ENCODE peak calls at places on chromosome 2, in four cellular contexts. C is dorsolateral prefrontal cortex, S is tibial nerve, J is ascending aorta. P is an unnamed sample.

GRCh38 chr2:42602218-42602936 is 33.9 kb downstream of the MTA3 start:
- DNase-seq in C (no peak), S (no peak), J (no peak), P (no peak)

GRCh38 chr2:24635181-24635580 is 144.1 kb downstream of the NCOA1 start:
- DNase-seq in C (no peak), S (no peak), J (no peak), P (no peak)

GRCh38 chr2:201978988-201979387 is 54.7 kb upstream of the FZD7 start:
- DNase-seq in C (no peak), S (no peak), J (no peak), P (no peak)

GRCh38 chr2:163044116-163044515 is 205.5 kb upstream of the KCNH7 start:
- DNase-seq in C (no peak), S (no peak), J (no peak), P (no peak)

GRCh38 chr2:231554748-231555545 is 24.7 kb upstream of the NMUR1 start:
- DNase-seq in C (no peak), S (peak), J (peak), P (no peak)

GRCh38 chr2:61179701-61180639 is 18.0 kb downstream of the C2orf74 start:
- DNase-seq in C (no peak), S (no peak), J (peak), P (peak)

GRCh38 chr2:53053958-53054357 is 713.6 kb upstream of the CHAC2 start:
- DNase-seq in C (no peak), S (no peak), J (no peak), P (no peak)

GRCh38 chr2:30511122-30512083 is 64.4 kb downstream of the LCLAT1 start:
- DNase-seq in C (no peak), S (no peak), J (no peak), P (no peak)

GRCh38 chr2:207939342-207940108 is 85.8 kb downstream of the PLEKHM3 start:
- DNase-seq in C (no peak), S (no peak), J (no peak), P (no peak)

GRCh38 chr2:241901500-241902351 is 32.2 kb downstream of the RTP5 start:
- DNase-seq in C (no peak), S (no peak), J (peak), P (no peak)

GRCh38 chr2:99481941-99482340 is 7.9 kb downstream of the REV1 start:
- DNase-seq in C (no peak), S (no peak), J (no peak), P (no peak)

GRCh38 chr2:102049756-102050443 is 58.1 kb downstream of the IL1R2 start:
- DNase-seq in C (no peak), S (peak), J (peak), P (no peak)

GRCh38 chr2:172335731-172336130 is 91.7 kb upstream of the ITGA6 start:
- DNase-seq in C (no peak), S (no peak), J (no peak), P (no peak)

GRCh38 chr2:118058979-118059378 is 29.3 kb upstream of the INSIG2 start:
- DNase-seq in C (no peak), S (no peak), J (no peak), P (no peak)

GRCh38 chr2:60094450-60094929 is 459.0 kb downstream of the BCL11A start:
- DNase-seq in C (no peak), S (no peak), J (no peak), P (no peak)

GRCh38 chr2:190107409-190107808 is 44.9 kb upstream of the MSTN start:
- DNase-seq in C (no peak), S (no peak), J (no peak), P (no peak)

GRCh38 chr2:230614913-230615332 is 97.7 kb upstream of the CAB39 start:
- DNase-seq in C (no peak), S (no peak), J (no peak), P (no peak)

GRCh38 chr2:226299771-226300170 is 499.8 kb downstream of the IRS1 start:
- DNase-seq in C (no peak), S (no peak), J (no peak), P (no peak)

GRCh38 chr2:157990173-157990572 is 111.5 kb upstream of the UPP2 start:
- DNase-seq in C (no peak), S (no peak), J (no peak), P (no peak)

GRCh38 chr2:16034151-16034974 is 94.0 kb downstream of the MYCN start:
- DNase-seq in C (no peak), S (no peak), J (no peak), P (peak)

GRCh38 chr2:23669413-23670244 is 257.3 kb downstream of the ATAD2B start:
- DNase-seq in C (no peak), S (peak), J (peak), P (peak)

GRCh38 chr2:24359701-24360049 is 661 bp downstream of the ITSN2 start:
- DNase-seq in C (peak), S (peak), J (peak), P (no peak)

GRCh38 chr2:158999458-158999857 is 31.0 kb downstream of the TANC1 start:
- DNase-seq in C (no peak), S (no peak), J (no peak), P (no peak)

GRCh38 chr2:173607601-173608311 is 253.1 kb downstream of the CDCA7 start:
- DNase-seq in C (no peak), S (no peak), J (no peak), P (no peak)

GRCh38 chr2:127100261-127101047 is 6.5 kb downstream of the BIN1 start:
- DNase-seq in C (no peak), S (no peak), J (no peak), P (no peak)

GRCh38 chr2:166944909-166945308 is 56.6 kb downstream of the XIRP2 start:
- DNase-seq in C (no peak), S (no peak), J (no peak), P (no peak)

GRCh38 chr2:75241696-75242095 is 42.4 kb upstream of the TACR1 start:
- DNase-seq in C (no peak), S (no peak), J (no peak), P (no peak)
- H3K27ac ChIP-seq in C (no peak), S (no peak), J (no peak), P (no peak)

GRCh38 chr2:213149949-213150314 is 1.5 kb downstream of the IKZF2 start:
- DNase-seq in C (no peak), S (no peak), J (no peak), P (no peak)

GRCh38 chr2:213147550-213147949 is 3.9 kb downstream of the IKZF2 start:
- DNase-seq in C (no peak), S (no peak), J (no peak), P (no peak)

GRCh38 chr2:213149332-213149875 is 2.0 kb downstream of the IKZF2 start:
- DNase-seq in C (no peak), S (no peak), J (no peak), P (no peak)

GRCh38 chr2:213150315-213150951 is 979 bp downstream of the IKZF2 start:
- DNase-seq in C (no peak), S (no peak), J (no peak), P (no peak)

DNA sequence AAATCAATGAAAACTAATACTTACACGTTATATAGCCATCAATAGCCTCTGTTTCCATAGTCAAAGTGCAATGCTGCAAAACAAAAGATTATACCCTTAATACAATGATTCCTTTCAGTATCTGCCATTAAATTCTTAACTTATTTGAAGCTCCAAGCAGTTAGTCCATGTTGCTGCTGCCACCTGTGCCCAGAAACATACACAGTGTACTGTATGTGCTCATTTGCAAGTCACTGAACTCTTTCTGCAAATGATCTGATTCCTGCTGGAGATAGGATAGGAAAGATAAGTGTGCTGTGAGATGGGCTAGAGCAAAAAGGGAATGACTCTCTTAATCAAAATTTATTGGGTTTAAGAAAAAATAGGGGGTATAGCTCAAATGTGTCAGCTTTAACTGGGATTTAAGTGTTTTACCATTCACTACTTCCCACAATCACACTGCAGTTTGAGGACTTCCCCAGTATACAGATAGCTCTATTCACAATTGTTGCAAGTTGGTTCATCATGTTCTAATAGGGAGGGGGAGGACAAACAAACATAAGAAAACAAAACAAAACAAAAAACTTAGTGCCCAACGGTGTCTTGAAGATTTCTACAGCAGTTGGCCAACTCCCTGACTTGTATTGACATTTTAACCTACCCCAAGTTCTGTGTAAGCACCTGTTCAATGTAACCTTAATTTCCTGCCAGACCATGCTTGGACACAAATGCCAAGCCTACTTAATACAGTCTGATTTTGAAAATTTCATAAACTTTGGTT is 2.7 kb downstream of the IKZF2 start:
- DNase-seq in C (no peak), S (no peak), J (no peak), P (no peak)
- H3K27ac ChIP-seq in C (peak), S (peak), J (no peak), P (peak)

DNA sequence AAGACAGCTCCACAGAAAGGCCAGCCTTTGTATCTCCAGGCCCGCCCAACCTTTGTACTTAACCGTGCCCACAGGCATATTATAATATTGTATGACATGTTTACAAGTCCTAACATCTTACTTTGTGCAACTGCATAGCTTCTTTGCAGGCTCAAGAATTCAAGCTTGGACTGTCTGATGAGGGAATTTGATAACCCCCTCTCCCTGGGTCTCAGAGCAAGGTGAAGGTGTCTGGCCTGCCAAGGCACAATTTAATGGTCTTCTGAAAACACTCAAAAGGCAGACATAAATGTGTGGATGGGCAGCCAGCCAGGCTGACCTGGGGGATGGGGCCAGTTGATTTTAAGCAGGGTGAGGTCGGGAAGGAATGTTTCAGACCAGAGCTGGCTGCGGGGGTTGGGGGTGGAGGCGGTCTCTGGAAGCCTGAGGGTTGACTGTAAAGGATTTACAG is 732.7 kb upstream of the FANCL start:
- DNase-seq in C (no peak), S (no peak), J (no peak), P (no peak)
- H3K27ac ChIP-seq in C (no peak), S (no peak), J (no peak), P (no peak)

GRCh38 chr2:122007577-122007976 is 252.1 kb downstream of the TSN start:
- DNase-seq in C (no peak), S (no peak), J (no peak), P (no peak)
- H3K27ac ChIP-seq in C (no peak), S (no peak), J (no peak), P (no peak)

DNA sequence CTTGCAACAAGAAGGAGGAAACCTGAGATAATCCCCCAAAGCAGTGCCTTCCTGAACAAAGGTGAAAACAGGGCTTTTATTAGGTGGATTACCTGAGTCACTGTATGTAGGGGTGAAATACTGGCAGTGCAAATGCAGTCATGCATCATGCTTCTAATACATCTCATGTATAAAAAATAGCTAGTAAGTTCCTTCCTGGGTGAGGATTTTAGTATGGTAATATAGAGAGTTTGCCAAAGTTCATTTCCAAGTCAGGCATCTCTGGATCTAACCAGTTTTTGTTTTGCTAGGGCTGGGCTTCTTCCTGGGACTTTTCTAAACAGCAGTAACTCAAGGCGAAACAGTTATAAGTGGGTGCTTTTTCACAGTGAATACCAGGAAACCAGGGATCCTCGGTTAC is 583.4 kb upstream of the LRRTM1 start:
- DNase-seq in C (no peak), S (no peak), J (no peak), P (no peak)
- H3K27ac ChIP-seq in C (no peak), S (no peak), J (no peak), P (no peak)

DNA sequence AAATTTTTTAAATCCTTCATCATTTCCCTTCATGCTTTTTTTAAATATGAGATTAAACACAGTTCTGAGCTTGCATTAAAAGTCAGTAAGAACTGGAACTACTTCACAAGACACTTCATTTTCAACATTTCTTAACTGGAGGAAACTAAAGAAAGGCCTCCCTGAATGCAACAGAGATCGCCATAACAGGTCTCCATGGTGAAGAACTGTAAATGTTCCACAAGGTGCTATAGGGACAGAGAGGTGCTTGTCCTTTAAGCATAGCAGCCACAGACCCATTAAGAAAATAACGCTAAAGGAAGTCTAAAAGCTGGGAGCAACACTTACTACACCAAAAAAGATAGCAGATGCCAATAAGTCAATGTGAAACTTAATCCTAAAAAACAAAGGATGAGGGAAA is 8.5 kb downstream of the STAM2 start:
- DNase-seq in C (no peak), S (no peak), J (no peak), P (no peak)
- H3K27ac ChIP-seq in C (no peak), S (no peak), J (peak), P (no peak)

DNA sequence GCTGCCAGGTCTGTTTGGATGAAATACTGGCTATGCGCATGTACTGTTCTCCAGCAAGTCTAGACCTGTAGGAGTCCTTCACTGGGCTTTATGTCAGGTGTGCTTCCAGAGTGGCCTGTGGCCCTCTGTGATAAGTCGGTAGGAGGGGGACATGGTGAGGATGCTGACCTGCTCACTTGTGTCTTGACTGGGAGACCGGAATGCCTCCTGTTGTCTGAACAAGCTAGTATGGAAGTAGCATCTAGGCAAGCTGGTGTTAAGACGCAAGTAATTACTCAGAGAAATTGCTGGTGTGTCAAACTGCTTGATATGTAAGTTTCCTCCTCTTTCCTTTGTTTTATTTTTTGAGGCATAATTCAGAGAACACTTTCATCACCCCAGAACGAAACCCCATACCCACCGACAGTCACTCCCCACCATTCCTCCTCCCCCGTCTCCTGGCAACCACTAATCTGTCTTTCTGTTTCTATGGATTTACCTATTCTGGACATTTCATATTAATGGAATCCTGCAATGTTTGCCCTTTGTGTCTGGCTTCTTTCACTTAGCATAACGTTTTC is 76.4 kb downstream of the TMEM247 start:
- DNase-seq in C (no peak), S (no peak), J (no peak), P (no peak)
- H3K27ac ChIP-seq in C (no peak), S (peak), J (no peak), P (no peak)

GRCh38 chr2:27640722-27641245 is 11.9 kb downstream of the GPN1 start:
- DNase-seq in C (no peak), S (no peak), J (no peak), P (no peak)
- H3K27ac ChIP-seq in C (no peak), S (no peak), J (no peak), P (no peak)

DNA sequence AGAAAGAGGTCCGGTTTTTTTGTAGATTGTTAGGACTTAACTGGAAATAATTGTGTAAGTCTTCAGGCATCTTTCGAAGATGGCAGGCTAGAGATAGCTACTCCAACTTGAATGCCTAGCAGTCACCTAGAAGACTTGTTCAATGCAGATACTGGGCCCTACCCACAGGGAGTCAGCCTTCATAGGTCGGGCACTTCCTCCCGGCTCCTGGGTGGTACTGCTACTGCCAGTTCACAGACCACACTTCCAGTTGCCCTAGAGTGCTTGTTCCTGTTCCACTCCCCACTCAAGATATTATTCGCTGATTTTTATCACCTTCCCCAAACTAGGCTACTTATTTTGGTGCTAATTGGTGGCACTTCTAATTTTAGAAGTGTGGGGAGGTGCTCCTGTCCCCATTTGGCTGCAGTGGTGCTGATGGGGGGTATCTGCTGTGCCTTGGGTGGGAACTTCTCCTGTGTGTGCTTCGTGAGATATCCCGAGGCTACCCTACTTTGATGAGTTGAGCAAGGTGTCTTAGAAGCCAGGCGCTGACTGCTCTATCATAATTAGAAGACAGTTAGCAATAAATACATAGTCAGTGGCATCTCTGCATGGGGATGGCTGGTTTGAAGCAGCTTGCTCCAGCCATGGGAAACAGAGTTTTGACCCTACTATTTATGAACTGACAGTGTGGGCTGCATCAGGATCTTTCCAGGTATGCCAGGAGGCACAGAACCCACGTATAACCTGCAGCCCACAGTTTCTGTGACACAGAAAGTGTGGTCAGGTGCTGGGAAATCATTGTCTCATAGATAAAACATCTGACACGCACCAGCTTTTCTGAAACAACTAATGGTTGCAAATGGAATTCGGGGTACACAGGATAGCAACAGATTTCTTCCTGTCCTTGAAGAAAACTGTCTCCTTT is 34.5 kb downstream of the INPP4A start:
- DNase-seq in C (no peak), S (no peak), J (no peak), P (no peak)
- H3K27ac ChIP-seq in C (no peak), S (no peak), J (no peak), P (no peak)

DNA sequence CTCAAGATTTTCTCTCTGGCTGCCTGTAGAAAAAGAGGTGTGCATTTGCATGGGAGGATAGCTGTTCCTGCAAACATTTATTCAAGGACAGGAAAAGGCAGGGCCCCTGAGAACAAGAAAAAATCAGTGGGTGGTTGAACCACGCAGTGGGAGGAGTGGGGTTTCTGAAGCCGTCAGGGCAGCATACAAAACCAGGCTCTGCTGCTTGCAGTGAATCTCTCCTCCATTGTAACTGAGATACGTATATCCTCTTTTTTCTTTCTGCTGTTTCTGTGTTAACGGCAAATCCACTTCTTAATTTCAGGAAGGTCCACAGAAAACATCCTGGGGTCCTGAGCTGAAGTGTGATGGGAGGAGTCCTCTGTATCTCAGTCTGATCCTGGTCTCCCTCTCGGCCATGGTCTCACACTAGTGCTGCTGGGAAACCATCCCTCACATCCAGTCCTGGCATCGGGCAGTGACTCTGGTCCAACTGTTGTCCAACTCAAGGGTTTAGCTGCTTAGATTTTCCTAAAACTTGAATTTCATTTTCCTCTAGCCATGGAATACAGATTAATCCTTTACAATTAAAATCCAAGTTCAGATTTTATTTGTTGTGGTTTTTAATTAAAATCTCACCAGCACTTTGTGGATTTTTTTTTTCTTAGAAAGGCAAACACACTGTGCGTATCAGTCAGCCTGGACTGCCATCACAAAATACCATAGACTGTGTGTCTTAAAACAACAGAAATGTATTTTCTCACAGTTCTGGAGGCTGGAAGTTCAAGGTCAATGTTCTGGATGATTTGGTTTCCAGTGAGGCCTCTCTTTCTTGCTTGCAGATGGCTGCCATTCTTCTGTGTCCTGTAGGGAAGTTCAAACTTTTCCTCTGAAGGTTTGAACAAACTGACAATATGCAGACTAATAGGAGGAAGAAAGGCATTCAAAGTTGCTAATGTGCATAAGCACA is 26.9 kb upstream of the KCNF1 start:
- DNase-seq in C (no peak), S (no peak), J (peak), P (no peak)
- H3K27ac ChIP-seq in C (peak), S (no peak), J (no peak), P (no peak)

P was measured in substantia nigra.